ENCODE peak calls at places on chromosome 3, in eight cellular contexts. M, G, A, T, Q, E, B and L are unnamed samples.
A peak's percentile ranks its signal among the peaks of the same experiment; 100 is the strongest.

GRCh38 chr3:65939841-65940246 is 98.9 kb downstream of the MAGI1 start:
- DNase-seq in M (no peak), G (peak; percentile 86), A (no peak), T (no peak), Q (no peak), E (no peak), B (no peak), L (no peak)

GRCh38 chr3:79255696-79256095 is 512.1 kb downstream of the ROBO1 start:
- DNase-seq in M (no peak), G (no peak), A (no peak), T (no peak), Q (no peak), E (no peak), B (no peak), L (no peak)

GRCh38 chr3:42128526-42128925 is 37.4 kb downstream of the TRAK1 start:
- DNase-seq in M (no peak), G (no peak), A (no peak), T (no peak), Q (no peak), E (no peak), B (no peak), L (no peak)

GRCh38 chr3:100159564-100160153 is 45.4 kb upstream of the FILIP1L start:
- DNase-seq in M (no peak), G (peak; percentile 49), A (peak; percentile 77), T (no peak), Q (peak; percentile 87), E (no peak), B (peak; percentile 38), L (no peak)

GRCh38 chr3:173289072-173289471 is 108.5 kb upstream of the NLGN1 start:
- DNase-seq in M (no peak), G (no peak), A (no peak), T (no peak), Q (no peak), E (no peak), B (no peak), L (no peak)

GRCh38 chr3:71703796-71704195 is 21.4 kb downstream of the EIF4E3 start:
- DNase-seq in M (no peak), G (no peak), A (no peak), T (no peak), Q (no peak), E (no peak), B (no peak), L (no peak)

GRCh38 chr3:178043084-178043483 is 493.2 kb upstream of the KCNMB2 start:
- DNase-seq in M (no peak), G (no peak), A (peak; percentile 70), T (no peak), Q (no peak), E (no peak), B (no peak), L (no peak)

GRCh38 chr3:66195347-66195783 is 25.4 kb upstream of the SLC25A26 start:
- DNase-seq in M (peak; percentile 44), G (peak; percentile 78), A (peak; percentile 44), T (peak; percentile 33), Q (peak; percentile 46), E (peak; percentile 54), B (peak; percentile 13), L (no peak)

GRCh38 chr3:4744405-4745239 is 234.6 kb upstream of the BHLHE40 start:
- DNase-seq in M (no peak), G (no peak), A (peak; percentile 50), T (no peak), Q (peak; percentile 94), E (no peak), B (peak; percentile 58), L (no peak)

GRCh38 chr3:52028572-52028971 is 27.8 kb downstream of the DUSP7 start:
- DNase-seq in M (peak; percentile 60), G (no peak), A (no peak), T (no peak), Q (peak; percentile 20), E (no peak), B (peak; percentile 72), L (no peak)

GRCh38 chr3:192817506-192817905 is 90.2 kb upstream of the FGF12 start:
- DNase-seq in M (no peak), G (no peak), A (no peak), T (no peak), Q (no peak), E (no peak), B (no peak), L (no peak)
- TF ChIP-seq CTCF in M (no peak), G (no peak), A (no peak), T (no peak), Q (no peak), E (no peak), B (no peak), L (no peak)

GRCh38 chr3:67593761-67594234 is 60.6 kb downstream of the SUCLG2 start:
- DNase-seq in M (no peak), G (no peak), A (peak; percentile 70), T (no peak), Q (peak; percentile 32), E (no peak), B (peak; percentile 52), L (no peak)
- TF ChIP-seq CTCF in M (no peak), G (peak; percentile 44), A (peak; percentile 23), T (no peak), Q (peak; percentile 51), E (no peak), B (peak; percentile 14), L (no peak)

GRCh38 chr3:26753109-26753508 is 130.5 kb downstream of the LRRC3B start:
- DNase-seq in M (no peak), G (no peak), A (no peak), T (no peak), Q (no peak), E (no peak), B (no peak), L (no peak)

GRCh38 chr3:26763723-26764122 is 141.2 kb downstream of the LRRC3B start:
- DNase-seq in M (no peak), G (no peak), A (no peak), T (no peak), Q (no peak), E (no peak), B (no peak), L (no peak)

DNA sequence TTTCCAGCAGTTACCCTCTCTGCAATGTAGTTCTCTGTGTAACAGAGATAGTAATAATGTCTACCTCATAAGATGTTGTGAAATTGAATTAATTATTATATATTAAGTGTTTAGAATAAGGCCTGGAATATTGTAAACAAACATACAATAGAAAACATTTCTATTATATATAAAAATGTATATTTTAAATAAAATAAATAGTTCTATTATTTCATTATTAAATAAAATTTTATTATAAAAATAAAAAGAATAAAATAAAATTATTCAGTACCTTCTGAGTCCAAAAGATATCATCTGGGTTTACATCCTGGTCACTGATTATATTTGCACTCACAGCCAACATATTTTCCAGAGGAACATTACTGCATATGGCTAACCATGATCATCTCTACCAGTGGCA is 135.4 kb downstream of the LRRC3B start:
- DNase-seq in M (no peak), G (no peak), A (no peak), T (no peak), Q (no peak), E (no peak), B (no peak), L (no peak)
- TF ChIP-seq CTCF in M (no peak), G (no peak), A (no peak), T (no peak), Q (no peak), E (no peak), B (no peak), L (no peak)

GRCh38 chr3:140635276-140635675 is 42.6 kb upstream of the TRIM42 start:
- DNase-seq in M (no peak), G (no peak), A (no peak), T (no peak), Q (no peak), E (no peak), B (no peak), L (no peak)
- TF ChIP-seq CTCF in M (no peak), G (no peak), A (no peak), T (no peak), Q (no peak), E (no peak), B (no peak), L (no peak)

DNA sequence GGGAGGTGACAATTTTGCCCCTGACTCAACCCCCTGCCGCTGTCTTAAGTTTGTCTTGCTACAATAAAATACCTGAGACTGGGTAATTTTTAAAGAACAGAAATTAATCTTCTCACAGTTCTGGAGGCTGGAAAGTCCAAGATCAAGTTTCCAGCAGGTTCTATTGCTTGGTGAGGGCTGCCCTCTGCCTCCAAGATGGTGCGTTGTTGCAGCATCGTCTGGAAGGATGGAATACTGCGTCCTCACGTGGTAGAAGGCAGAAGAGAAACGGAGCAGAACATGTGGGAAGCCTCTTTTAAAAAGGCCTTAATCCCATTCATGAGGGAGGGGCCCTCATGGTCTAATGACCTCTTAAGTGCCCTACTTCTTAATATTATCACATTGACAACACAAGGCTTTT is 87.3 kb upstream of the SNTN start:
- DNase-seq in M (no peak), G (no peak), A (no peak), T (no peak), Q (no peak), E (no peak), B (no peak), L (no peak)
- TF ChIP-seq CTCF in M (no peak), G (no peak), A (no peak), T (no peak), Q (no peak), E (no peak), B (peak; percentile 6), L (no peak)

GRCh38 chr3:150577854-150578253 is 25.3 kb upstream of the SELENOT start:
- DNase-seq in M (no peak), G (peak; percentile 31), A (peak; percentile 22), T (no peak), Q (peak; percentile 18), E (no peak), B (peak; percentile 15), L (no peak)
- TF ChIP-seq CTCF in M (no peak), G (no peak), A (peak; percentile 19), T (no peak), Q (peak; percentile 48), E (no peak), B (no peak), L (no peak)